ENCODE peak calls at places on chromosomes 4 and X, in seven cellular contexts. M is frontal cortex; R is cardiac muscle cell; F is CD8-positive, alpha-beta T cell; G is effector CD4-positive, alpha-beta T cell; C is EH; N is NCI-H748 treated with DMSO at 0.1 percent for 48 hours. K is an unnamed sample.
A peak's percentile ranks its signal among the peaks of the same experiment; 100 is the strongest.

GRCh38 chr4:153535735-153536494 is 69.8 kb downstream of the TMEM131L start:
- DNase-seq in G (no peak), C (peak; percentile 38), F (no peak), N (no peak), M (no peak), R (peak; percentile 38), K (no peak)

GRCh38 chr4:85741421-85741820 is 266.5 kb downstream of the ARHGAP24 start:
- DNase-seq in M (no peak), N (no peak), F (no peak), C (no peak), R (no peak), G (no peak), K (no peak)

GRCh38 chrX:23673108-23673507 is 5.8 kb downstream of the PRDX4 start:
- DNase-seq in M (no peak), G (no peak), N (no peak), R (peak; percentile 51), C (no peak), F (no peak), K (no peak)

GRCh38 chr4:107006218-107006617 is 29.9 kb downstream of the DKK2 start:
- DNase-seq in R (no peak), C (no peak), G (no peak), F (no peak), N (no peak), M (no peak), K (no peak)

GRCh38 chr4:80215449-80216052 is 18.2 kb downstream of the PRDM8 start:
- DNase-seq in F (no peak), G (no peak), C (peak; percentile 54), N (peak; percentile 59), R (peak; percentile 60), M (no peak), K (no peak)

GRCh38 chr4:161792991-161793390 is 370.8 kb downstream of the FSTL5 start:
- DNase-seq in C (no peak), G (no peak), N (no peak), R (no peak), M (no peak), F (no peak), K (no peak)

GRCh38 chr4:90137545-90137944 is 10.4 kb downstream of the CCSER1 start:
- DNase-seq in M (no peak), F (no peak), R (no peak), N (no peak), C (peak; percentile 4), G (no peak), K (no peak)

GRCh38 chr4:159227984-159228383 is 125.1 kb downstream of the RAPGEF2 start:
- DNase-seq in R (peak; percentile 90), C (peak; percentile 94), M (no peak), F (no peak), G (no peak), N (no peak), K (no peak)

GRCh38 chr4:180542445-180543100 is 1700.6 kb upstream of the TENM3 start:
- DNase-seq in G (no peak), M (no peak), N (peak; percentile 16), R (peak; percentile 26), F (no peak), C (no peak), K (no peak)

GRCh38 chrX:18119856-18120255 is 100.8 kb downstream of the BEND2 start:
- DNase-seq in R (no peak), N (peak; percentile 3), C (no peak), M (no peak), F (no peak), G (no peak), K (peak; percentile 4)

GRCh38 chrX:129161108-129161507 is 362.2 kb downstream of the SMARCA1 start:
- DNase-seq in F (no peak), C (no peak), R (no peak), N (no peak), M (no peak), G (no peak), K (no peak)

GRCh38 chr4:140626982-140627381 is 58.2 kb upstream of the UCP1 start:
- DNase-seq in N (no peak), M (no peak), G (no peak), F (no peak), C (peak; percentile 21), R (peak; percentile 24), K (no peak)

GRCh38 chrX:39162322-39162721 is 361.1 kb downstream of the MID1IP1 start:
- DNase-seq in F (no peak), C (no peak), G (peak; percentile 34), M (peak; percentile 16), N (no peak), R (no peak), K (no peak)

GRCh38 chrX:41457618-41458192 is 10.6 kb downstream of the NYX start:
- DNase-seq in G (no peak), N (no peak), M (no peak), C (no peak), F (no peak), R (no peak), K (no peak)

GRCh38 chr4:19239565-19239964 is 1012.1 kb upstream of the SLIT2 start:
- DNase-seq in F (no peak), C (peak; percentile 81), N (no peak), G (no peak), R (peak; percentile 16), M (no peak), K (no peak)

GRCh38 chrX:2500681-2501151 is at the start of the genes DHRSX and ZBED1:
- DNase-seq in C (peak; percentile 48), R (peak; percentile 47), G (peak; percentile 21), F (no peak), N (no peak), M (peak; percentile 70), K (peak; percentile 37)

GRCh38 chrX:96763608-96764007 is 79.0 kb downstream of the DIAPH2 start:
- DNase-seq in C (no peak), M (no peak), R (no peak), F (no peak), G (no peak), N (no peak), K (no peak)

GRCh38 chrX:54447461-54447860 is 7.3 kb downstream of the TSR2 start:
- DNase-seq in C (peak; percentile 6), F (no peak), R (peak; percentile 23), M (no peak), N (no peak), G (no peak), K (peak; percentile 30)

GRCh38 chr4:89482248-89482647 is 174.6 kb upstream of the GPRIN3 start:
- DNase-seq in N (peak; percentile 5), R (peak; percentile 54), G (no peak), C (peak; percentile 49), F (no peak), M (no peak), K (peak; percentile 71)

GRCh38 chr4:33334416-33334815 is 2614.2 kb downstream of the PCDH7 start:
- DNase-seq in N (no peak), C (no peak), G (no peak), M (no peak), F (no peak), R (no peak), K (peak; percentile 2)

GRCh38 chr4:26780524-26780923 is 80.1 kb upstream of the STIM2 start:
- DNase-seq in R (peak; percentile 35), F (no peak), N (no peak), G (no peak), M (no peak), C (peak; percentile 61), K (no peak)

GRCh38 chr4:106486533-106486932 is 118.0 kb upstream of the GIMD1 start:
- DNase-seq in R (no peak), G (no peak), N (no peak), F (no peak), C (no peak), M (no peak), K (no peak)

GRCh38 chr4:26321326-26322276 is 787 bp downstream of the RBPJ start:
- DNase-seq in N (peak; percentile 13), F (no peak), G (peak; percentile 22), M (no peak), R (peak; percentile 30), C (peak; percentile 45), K (peak; percentile 5)

GRCh38 chr4:102345795-102346100 is 466 bp upstream of the SLC39A8 start:
- DNase-seq in R (no peak), F (no peak), G (no peak), N (no peak), M (peak; percentile 22), C (no peak), K (no peak)

GRCh38 chr4:79211490-79211889 is 114.4 kb downstream of the NAA11 start:
- DNase-seq in N (no peak), M (no peak), R (no peak), C (no peak), G (no peak), F (no peak), K (no peak)

GRCh38 chrX:55161581-55161980 is 58.6 kb upstream of the PAGE5 start:
- DNase-seq in M (no peak), G (no peak), C (peak; percentile 2), R (peak; percentile 30), F (no peak), N (no peak), K (no peak)

GRCh38 chrX:63050225-63050624 is 300.9 kb downstream of the SPIN4 start:
- DNase-seq in F (no peak), R (no peak), N (no peak), G (no peak), M (no peak), C (no peak), K (peak; percentile 8)